ENCODE peak calls at places on chromosomes 7 and 10, in nine cellular contexts. R is MM.1S, H is OCI-LY7, G is hepatocyte, Z is PC-3, O is GM23248, U is HCT116, V is SK-N-SH, D is GM23338. T is an unnamed sample.
A peak's percentile ranks its signal among the peaks of the same experiment; 100 is the strongest.

GRCh38 chr10:8803992-8804391 is 749.5 kb downstream of the GATA3 start:
- DNase-seq in D (peak; percentile 24), Z (no peak), G (no peak), V (no peak), R (no peak), O (no peak), H (no peak), U (no peak), T (no peak)

GRCh38 chr7:158005531-158005930 is 582.1 kb downstream of the PTPRN2 start:
- DNase-seq in D (no peak), Z (no peak), H (no peak), U (no peak), V (no peak), O (no peak), R (peak; percentile 93), G (no peak), T (no peak)

GRCh38 chr10:69901022-69901421 is 99.3 kb downstream of the COL13A1 start:
- DNase-seq in R (no peak), O (no peak), V (no peak), G (no peak), D (no peak), U (no peak), Z (no peak), H (no peak), T (no peak)

GRCh38 chr7:69825031-69825681 is 226.9 kb downstream of the AUTS2 start:
- DNase-seq in G (no peak), U (no peak), O (no peak), H (peak; percentile 74), R (no peak), Z (no peak), V (peak; percentile 70), D (no peak), T (no peak)

GRCh38 chr10:13327516-13327915 is 20.6 kb downstream of the SEPHS1 start:
- DNase-seq in V (no peak), O (no peak), R (no peak), Z (no peak), D (no peak), H (no peak), U (no peak), G (peak; percentile 39), T (no peak)

GRCh38 chr10:73759512-73760115 is 15.4 kb downstream of the SEC24C start:
- DNase-seq in G (peak; percentile 46), O (no peak), Z (peak; percentile 67), V (no peak), H (peak; percentile 86), D (peak; percentile 30), R (peak; percentile 93), U (no peak), T (peak; percentile 51)

GRCh38 chr10:44991571-44991970 is 9.2 kb upstream of the ZNF22 start:
- DNase-seq in R (no peak), Z (no peak), U (no peak), O (no peak), H (no peak), G (no peak), D (no peak), V (no peak), T (no peak)

GRCh38 chr10:97659589-97659988 is 19.1 kb downstream of the PI4K2A start:
- DNase-seq in Z (no peak), G (no peak), H (no peak), R (no peak), D (no peak), O (peak; percentile 58), U (no peak), V (peak; percentile 78), T (no peak)

GRCh38 chr10:27104919-27105318 is 4.6 kb upstream of the ANKRD26 start:
- DNase-seq in O (no peak), H (no peak), U (no peak), G (no peak), R (no peak), D (no peak), V (no peak), Z (no peak), T (no peak)

GRCh38 chr7:141397236-141398163 is 153.7 kb upstream of the AGK start:
- DNase-seq in O (no peak), U (no peak), H (no peak), V (no peak), D (no peak), Z (no peak), G (no peak), R (no peak), T (no peak)

GRCh38 chr10:132290631-132291030 is 17.1 kb downstream of the STK32C start:
- DNase-seq in U (no peak), R (no peak), V (no peak), H (no peak), D (no peak), G (no peak), O (no peak), Z (no peak), T (no peak)

GRCh38 chr7:132783824-132784223 is 207.6 kb upstream of the PLXNA4 start:
- DNase-seq in V (no peak), U (peak; percentile 58), D (no peak), G (no peak), R (no peak), H (no peak), O (peak; percentile 80), Z (peak; percentile 94), T (no peak)

GRCh38 chr7:13821152-13821787 is 168.2 kb downstream of the ETV1 start:
- DNase-seq in R (no peak), V (no peak), G (no peak), Z (peak; percentile 39), H (no peak), U (no peak), O (peak; percentile 55), D (no peak), T (no peak)
- H3K27ac ChIP-seq in R (no peak overlapping the region), V (no peak overlapping the region), G (no peak overlapping the region), Z (peak overlapping the region; percentile 98), H (no peak overlapping the region), U (no peak overlapping the region), O (peak overlapping the region; percentile 33), D (no peak overlapping the region), T (no peak overlapping the region)

GRCh38 chr7:92057375-92057774 is 76.9 kb downstream of the CYP51A1 start:
- DNase-seq in G (peak; percentile 75), O (no peak), Z (peak; percentile 80), V (no peak), D (peak; percentile 58), R (no peak), U (no peak), H (no peak), T (peak; percentile 92)

GRCh38 chr7:92051655-92052054 is 82.6 kb downstream of the CYP51A1 start:
- DNase-seq in G (no peak), D (no peak), V (no peak), O (no peak), U (no peak), Z (no peak), R (no peak), H (no peak), T (no peak)

GRCh38 chr7:92053312-92053711 is 81.0 kb downstream of the CYP51A1 start:
- DNase-seq in H (no peak), U (no peak), O (no peak), V (no peak), D (no peak), G (no peak), R (no peak), Z (no peak), T (no peak)

GRCh38 chr7:92056276-92056675 is 78.0 kb downstream of the CYP51A1 start:
- DNase-seq in U (no peak), D (no peak), G (peak; percentile 8), R (no peak), O (no peak), Z (no peak), V (no peak), H (no peak), T (no peak)

GRCh38 chr7:92052159-92052558 is 82.1 kb downstream of the CYP51A1 start:
- DNase-seq in Z (no peak), G (no peak), D (no peak), U (no peak), H (no peak), O (no peak), R (no peak), V (no peak), T (no peak)
- H3K9me2 ChIP-seq in Z (no peaks in the 10 kb centered on the region), G (no peaks in the 10 kb centered on the region), D (no peaks in the 10 kb centered on the region), U (no peaks in the 10 kb centered on the region), H (no peaks in the 10 kb centered on the region), O (no peaks in the 10 kb centered on the region), R (no peaks in the 10 kb centered on the region), V (no peaks in the 10 kb centered on the region), T (no peaks in the 10 kb centered on the region)

GRCh38 chr10:100115011-100115770 is 33.5 kb upstream of the CPN1 start:
- DNase-seq in G (no peak), R (no peak), O (peak; percentile 12), Z (no peak), V (no peak), D (peak; percentile 70), H (no peak), U (no peak), T (no peak)

GRCh38 chr10:100114460-100114859 is 32.8 kb upstream of the CPN1 start:
- DNase-seq in U (no peak), H (no peak), D (no peak), V (no peak), R (no peak), Z (no peak), O (no peak), G (no peak), T (no peak)

GRCh38 chr10:100106865-100107264 is 25.2 kb upstream of the CPN1 start:
- DNase-seq in G (no peak), H (no peak), O (no peak), U (no peak), V (no peak), D (no peak), Z (no peak), R (no peak), T (no peak)

GRCh38 chr10:100104300-100104699 is 22.6 kb upstream of the CPN1 start:
- DNase-seq in R (no peak), V (no peak), U (no peak), H (no peak), O (no peak), Z (no peak), G (no peak), D (no peak), T (no peak)

GRCh38 chr10:100109670-100110069 is 28.0 kb upstream of the CPN1 start:
- DNase-seq in U (peak; percentile 28), G (no peak), R (peak; percentile 60), H (peak; percentile 51), D (peak; percentile 50), O (no peak), V (no peak), Z (no peak), T (no peak)
- H2AFZ ChIP-seq in U (peak overlapping the region; percentile 69), G (no peak overlapping the region), R (peak overlapping the region; percentile 27), H (peak overlapping the region; percentile 36), D (no peak overlapping the region), O (no peak overlapping the region), V (no peak overlapping the region), Z (no peak overlapping the region), T (no peak overlapping the region)

DNA sequence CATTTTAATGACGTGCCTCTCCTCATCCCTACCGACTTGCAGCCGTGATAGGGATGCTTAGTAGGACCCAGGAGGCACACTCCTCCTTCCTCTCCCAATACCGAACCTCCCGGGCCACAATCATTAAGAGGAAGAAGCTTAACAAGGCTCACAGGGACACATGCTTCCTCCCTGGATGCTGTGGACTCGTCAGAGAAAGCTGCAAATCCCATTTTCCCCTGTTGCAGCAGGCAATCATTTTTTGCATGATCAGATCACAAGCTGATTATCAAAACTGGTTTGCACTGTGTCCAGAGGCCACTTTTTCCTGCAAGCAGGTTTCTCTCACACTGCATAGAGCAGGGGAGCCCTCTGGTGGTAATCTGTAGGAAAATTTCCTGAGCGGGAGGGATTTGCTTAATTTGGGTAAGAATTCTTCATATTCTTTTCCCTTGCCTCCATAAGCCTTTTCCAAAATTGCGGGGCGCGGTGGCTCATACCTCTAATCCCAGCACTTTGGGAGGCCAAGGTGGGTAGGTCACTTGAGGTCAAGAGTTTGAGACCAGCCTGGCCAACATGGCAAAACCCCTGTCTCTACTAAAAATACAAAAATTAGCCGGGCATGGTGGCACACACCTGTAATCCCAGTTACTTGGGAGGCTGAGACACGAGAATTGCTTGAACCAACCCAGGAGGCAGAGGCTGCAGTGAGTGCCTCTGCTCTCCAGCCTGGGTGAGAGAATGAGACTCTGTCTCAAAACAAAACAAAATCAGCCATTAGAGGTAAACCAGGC is 16.1 kb upstream of the LAMB4 start:
- DNase-seq in R (peak; percentile 71), Z (peak; percentile 84), O (peak; percentile 86), H (peak; percentile 60), U (peak; percentile 69), V (peak; percentile 69), G (peak; percentile 87), D (peak; percentile 91), T (peak; percentile 70)
- H3K27ac ChIP-seq in R (no peak overlapping the region), Z (no peak overlapping the region), O (no peak overlapping the region), H (no peak overlapping the region), U (no peak overlapping the region), V (no peak overlapping the region), G (no peak overlapping the region), D (no peak overlapping the region), T (no peak overlapping the region)

T was measured in PC-9.